ENCODE peak calls at places on chromosomes 12 and 14, in four cellular contexts. I, L, U and S are unnamed samples.

GRCh38 chr12:31002999-31003398 is 70.7 kb upstream of the DDX11 start:
- DNase-seq in I (no peak), L (no peak), U (peak; percentile 23), S (no peak)

GRCh38 chr12:18690653-18691052 is 47.2 kb downstream of the PLCZ1 start:
- DNase-seq in I (no peak), U (no peak), L (no peak), S (peak; percentile 20)

GRCh38 chr12:2647186-2647585 is 147.6 kb upstream of the FKBP4 start:
- DNase-seq in I (no peak), U (no peak), L (no peak), S (no peak)

GRCh38 chr14:90429764-90430163 is 32.9 kb downstream of the CALM1 start:
- DNase-seq in U (no peak), I (no peak), L (no peak), S (no peak)

GRCh38 chr12:94575024-94575423 is 75.3 kb downstream of the TMCC3 start:
- DNase-seq in L (no peak), U (no peak), I (no peak), S (no peak)

GRCh38 chr12:90028620-90029051 is 320.0 kb upstream of the ATP2B1 start:
- DNase-seq in L (no peak), I (no peak), U (no peak), S (no peak)

GRCh38 chr12:102539651-102540553 is 59.5 kb upstream of the IGF1 start:
- DNase-seq in L (no peak), I (peak; percentile 31), U (no peak), S (no peak)

GRCh38 chr12:95848575-95849388 is 10.0 kb upstream of the SNRPF start:
- DNase-seq in I (peak; percentile 51), U (no peak), L (no peak), S (no peak)

GRCh38 chr12:112148031-112148513 is 22.7 kb downstream of the TRAFD1 start:
- DNase-seq in L (no peak), U (no peak), I (no peak), S (no peak)

GRCh38 chr12:27186240-27186839 is 57.7 kb upstream of the STK38L start:
- DNase-seq in L (no peak), I (no peak), U (no peak), S (no peak)

GRCh38 chr14:67766035-67766680 is 50.2 kb downstream of the ZFYVE26 start:
- DNase-seq in L (no peak), I (no peak), U (no peak), S (no peak)

GRCh38 chr14:51211149-51211548 is 28.9 kb upstream of the TMX1 start:
- DNase-seq in L (no peak), U (no peak), I (no peak), S (no peak)

GRCh38 chr14:90498198-90498597 is 101.4 kb downstream of the CALM1 start:
- DNase-seq in L (no peak), I (no peak), U (no peak), S (no peak)

GRCh38 chr12:67034110-67034879 is 234.9 kb upstream of the CAND1 start:
- DNase-seq in U (no peak), I (no peak), L (no peak), S (no peak)

GRCh38 chr12:119222222-119222951 is 43.7 kb downstream of the HSPB8 start:
- DNase-seq in U (no peak), I (no peak), L (no peak), S (no peak)

GRCh38 chr14:95252219-95252618 is 67.5 kb downstream of the CLMN start:
- DNase-seq in U (no peak), I (no peak), L (no peak), S (no peak)

GRCh38 chr12:123062682-123063426 is 82.4 kb downstream of the ARL6IP4 start:
- DNase-seq in I (peak; percentile 91), U (no peak), L (no peak), S (no peak)

GRCh38 chr14:103662029-103662428 is 33.0 kb downstream of the KLC1 start:
- DNase-seq in U (no peak), L (no peak), I (no peak), S (no peak)

GRCh38 chr12:131460516-131460915 is 250.4 kb upstream of the SFSWAP start:
- DNase-seq in U (no peak), I (no peak), L (no peak), S (no peak)

GRCh38 chr14:77866932-77867331 is 67.0 kb downstream of the ADCK1 start:
- DNase-seq in U (no peak), L (no peak), I (no peak), S (no peak)

GRCh38 chr14:77865455-77865854 is 65.5 kb downstream of the ADCK1 start:
- DNase-seq in I (no peak), U (no peak), L (no peak), S (no peak)

GRCh38 chr14:77869350-77869749 is 69.4 kb downstream of the ADCK1 start:
- DNase-seq in L (no peak), I (no peak), U (no peak), S (no peak)

GRCh38 chr14:77868552-77869300 is 68.8 kb downstream of the ADCK1 start:
- DNase-seq in I (no peak), U (no peak), L (no peak), S (no peak)

DNA sequence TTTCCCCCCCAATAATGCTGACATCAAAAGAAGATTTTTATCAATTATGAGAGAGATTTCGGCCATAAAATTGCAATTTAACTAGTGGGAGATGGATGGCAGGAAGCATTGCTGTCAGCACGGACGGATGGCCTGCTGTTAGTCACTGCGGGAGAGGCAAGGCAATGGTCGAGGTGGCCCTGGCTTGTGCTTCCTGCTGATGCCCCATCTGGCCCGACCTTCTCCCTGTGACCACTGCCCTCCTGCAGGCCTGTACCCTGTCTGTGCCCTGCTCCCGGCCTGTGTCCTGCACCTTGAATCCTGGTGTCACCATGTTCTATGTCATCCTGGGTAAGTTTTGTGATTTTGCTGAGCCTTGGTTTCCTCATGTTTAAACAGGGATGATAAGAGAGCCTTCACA is 67.6 kb downstream of the ADCK1 start:
- DNase-seq in L (no peak), U (no peak), I (no peak), S (no peak)
- TF ChIP-seq BRCA1 in L (no peak), U (no peak), I (no peak), S (no peak)

DNA sequence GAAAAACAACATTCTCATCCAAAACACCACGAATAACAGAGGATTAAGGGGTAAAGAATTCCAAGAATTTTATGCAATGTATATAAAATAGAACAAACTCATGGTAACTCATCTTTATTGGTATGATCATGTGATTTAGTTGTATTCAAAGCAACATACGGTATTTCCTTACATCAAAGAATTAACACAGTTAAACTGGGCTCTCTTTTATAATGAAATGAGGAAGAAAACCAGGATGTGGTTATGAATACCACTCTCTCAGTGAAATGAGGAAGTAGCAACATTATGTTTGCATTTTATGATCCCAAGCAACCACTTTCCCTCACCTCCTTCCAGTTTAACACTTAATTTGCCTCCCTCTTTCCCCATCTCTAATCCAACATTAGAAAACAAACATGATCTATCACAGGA is 22.9 kb downstream of the SPTLC2 start:
- DNase-seq in I (no peak), L (no peak), U (peak; percentile 52), S (no peak)
- TF ChIP-seq CREB1 in I (no peak), L (no peak), U (no peak), S (no peak)

DNA sequence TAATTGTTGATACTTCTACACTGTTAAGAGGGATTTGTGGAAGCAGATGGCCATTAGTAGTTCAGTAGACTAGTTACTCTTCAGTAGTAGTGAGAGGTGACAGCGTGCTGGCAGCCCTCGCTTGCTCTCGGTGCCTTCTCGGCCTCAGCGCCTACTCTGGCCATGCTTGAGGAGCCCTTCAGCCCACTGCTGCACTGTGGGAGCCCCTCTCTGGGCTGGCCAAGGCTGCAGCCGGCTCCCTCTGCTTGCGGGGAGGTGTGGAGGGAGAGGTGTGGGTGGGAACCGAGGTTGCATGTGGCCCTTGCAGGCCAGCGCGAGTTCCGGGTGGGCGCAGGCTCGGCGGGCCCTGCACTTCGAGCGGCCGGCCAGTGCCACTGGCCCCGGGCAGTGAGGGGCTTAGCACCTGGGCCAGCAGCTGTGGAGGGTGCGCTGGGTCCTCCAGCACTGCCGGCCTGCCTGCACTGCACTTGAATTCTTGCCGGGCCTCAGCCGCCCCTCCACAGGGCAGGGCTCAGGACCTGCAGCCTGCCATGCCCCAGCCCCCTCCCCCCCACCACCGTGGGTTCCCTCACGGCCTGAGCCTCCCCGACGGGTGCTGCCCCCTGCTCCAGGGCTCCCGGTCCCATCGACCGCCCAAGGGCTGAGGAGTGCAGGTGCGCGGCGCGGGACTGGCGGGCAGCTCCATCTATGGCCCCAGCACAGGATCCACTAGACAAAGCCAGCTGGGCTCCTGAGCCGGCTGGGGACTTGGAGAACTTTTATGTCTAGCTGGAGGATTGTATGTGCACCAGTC is 139.3 kb downstream of the NUBPL start:
- DNase-seq in U (no peak), L (no peak), I (no peak), S (no peak)
- TF ChIP-seq BRCA1 in U (no peak), L (no peak), I (no peak), S (no peak)

GRCh38 chr12:80100566-80100965 is 1.2 kb downstream of the OTOGL start:
- DNase-seq in U (no peak), L (no peak), I (no peak), S (no peak)
- TF ChIP-seq CREB1 in U (no peak), L (no peak), I (no peak), S (no peak)

GRCh38 chr14:86346818-86347384 is 817.0 kb downstream of the FLRT2 start:
- DNase-seq in I (no peak), L (no peak), U (no peak), S (no peak)
- TF ChIP-seq BRCA1 in I (no peak), L (no peak), U (no peak), S (no peak)

DNA sequence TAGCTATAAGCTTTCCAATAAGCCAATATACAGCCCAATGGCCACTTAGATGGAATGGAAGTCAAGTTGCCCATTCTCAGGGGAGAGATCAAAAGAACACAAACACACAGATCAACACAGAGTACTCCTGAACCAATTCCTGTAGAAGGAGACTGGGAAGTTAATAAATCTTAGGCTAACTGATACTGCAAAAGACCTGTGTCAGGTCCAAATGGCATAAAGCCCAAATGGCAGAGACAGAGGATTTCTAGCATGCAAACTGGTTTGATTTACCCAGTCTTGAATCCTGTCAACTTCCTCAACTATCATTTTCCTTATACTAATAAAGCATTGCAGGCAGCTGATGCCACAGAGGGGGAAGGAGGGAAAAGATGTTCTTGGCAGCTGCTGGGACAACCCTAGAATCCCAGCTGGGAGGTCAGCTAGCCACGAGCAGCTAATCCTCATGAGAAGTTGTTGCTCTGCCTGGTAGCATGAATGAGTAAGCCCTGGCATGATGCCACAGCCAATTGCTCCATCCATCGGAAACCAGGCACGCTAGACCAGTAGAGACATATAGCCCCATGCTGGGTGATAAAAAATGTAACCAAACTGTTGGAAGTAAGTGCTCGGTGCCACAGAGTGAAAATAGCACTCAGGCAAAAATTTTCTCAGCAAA is 26.2 kb downstream of the ANG start:
- DNase-seq in I (no peak), U (no peak), L (no peak), S (no peak)
- TF ChIP-seq CREB1 in I (no peak), U (no peak), L (no peak), S (no peak)